ENCODE peak calls at places on chromosomes 7 and 10, in six cellular contexts. T is suprapubic skin, E is OCI-LY7, S is right cardiac atrium, D is endodermal cell, G is colonic mucosa. K is an unnamed sample.

GRCh38 chr10:34746094-34746493 is 69.0 kb downstream of the PARD3 start:
- DNase-seq in D (no peak), G (no peak), S (no peak), T (no peak), E (no peak), K (no peak)

GRCh38 chr10:62610649-62611229 is 193.8 kb upstream of the ADO start:
- DNase-seq in E (peak), S (peak), D (peak), G (peak), T (no peak), K (peak)

GRCh38 chr7:27095050-27095896 is 527 bp downstream of the HOXA1 start:
- DNase-seq in E (peak), G (no peak), D (peak), T (no peak), S (no peak), K (no peak)

GRCh38 chr7:98107313-98107691 is 640 bp downstream of the LMTK2 start:
- DNase-seq in S (no peak), T (no peak), E (peak), D (no peak), G (no peak), K (peak)

GRCh38 chr7:30226593-30227268 is 57.7 kb upstream of the ZNRF2 start:
- DNase-seq in S (no peak), T (no peak), G (peak), D (peak), E (no peak), K (no peak)

GRCh38 chr10:4545077-4545476 is 280.9 kb upstream of the AKR1E2 start:
- DNase-seq in E (no peak), D (no peak), S (no peak), T (no peak), G (no peak), K (no peak)

GRCh38 chr10:85641479-85641967 is 725.1 kb downstream of the GRID1 start:
- DNase-seq in G (no peak), T (no peak), E (no peak), S (no peak), D (peak), K (no peak)

GRCh38 chr7:122303522-122303970 is 1.0 kb downstream of the FEZF1 start:
- DNase-seq in D (no peak), S (no peak), T (no peak), G (no peak), E (no peak), K (no peak)

GRCh38 chr10:86225098-86225782 is 141.4 kb downstream of the GRID1 start:
- DNase-seq in T (no peak), G (no peak), E (no peak), S (no peak), D (no peak), K (no peak)

GRCh38 chr7:136018104-136018503 is 40.9 kb upstream of the MTPN start:
- DNase-seq in T (no peak), S (no peak), E (no peak), G (no peak), D (no peak), K (no peak)

GRCh38 chr10:29486466-29486865 is 148.3 kb downstream of the SVIL start:
- DNase-seq in D (no peak), G (no peak), S (no peak), T (no peak), E (no peak), K (no peak)

GRCh38 chr10:29482591-29483421 is 152.0 kb downstream of the SVIL start:
- DNase-seq in T (no peak), D (peak), G (no peak), S (no peak), E (peak), K (no peak)

GRCh38 chr10:29479081-29479917 is 155.5 kb downstream of the SVIL start:
- DNase-seq in E (peak), T (no peak), D (no peak), S (no peak), G (no peak), K (no peak)

GRCh38 chr10:29480281-29480954 is 154.4 kb downstream of the SVIL start:
- DNase-seq in G (no peak), E (peak), D (no peak), T (no peak), S (no peak), K (no peak)

DNA sequence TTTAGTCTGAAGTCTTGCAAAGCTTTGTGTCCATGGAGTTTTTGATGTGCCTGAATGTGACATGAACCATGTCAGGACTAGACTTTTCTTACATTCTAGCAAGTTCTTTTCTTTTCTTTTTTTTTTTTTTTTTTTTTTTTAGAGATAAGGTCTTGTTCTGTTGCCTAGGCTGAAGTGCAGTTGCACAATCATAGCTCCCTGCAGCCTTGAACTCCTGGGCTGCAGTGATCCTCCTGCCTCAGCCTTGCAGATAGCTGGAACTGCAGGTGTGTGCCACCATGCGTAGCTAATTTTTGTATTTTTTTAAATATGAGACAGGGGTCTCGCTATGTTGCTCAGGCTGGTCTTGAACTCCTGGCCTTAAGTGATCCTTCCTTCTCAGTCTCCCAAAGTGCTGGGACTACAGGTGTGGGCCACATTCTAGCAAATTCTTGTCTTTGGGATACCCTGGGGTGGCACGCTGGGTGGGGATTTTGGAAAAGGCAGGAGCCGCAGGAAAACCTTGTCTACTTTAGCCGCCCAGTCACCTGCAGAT is 152.8 kb downstream of the SVIL start:
- DNase-seq in S (no peak), D (no peak), T (no peak), E (peak), G (no peak), K (no peak)
- H3K27ac ChIP-seq in S (no peak), D (no peak), T (no peak), E (peak), G (no peak), K (no peak)

DNA sequence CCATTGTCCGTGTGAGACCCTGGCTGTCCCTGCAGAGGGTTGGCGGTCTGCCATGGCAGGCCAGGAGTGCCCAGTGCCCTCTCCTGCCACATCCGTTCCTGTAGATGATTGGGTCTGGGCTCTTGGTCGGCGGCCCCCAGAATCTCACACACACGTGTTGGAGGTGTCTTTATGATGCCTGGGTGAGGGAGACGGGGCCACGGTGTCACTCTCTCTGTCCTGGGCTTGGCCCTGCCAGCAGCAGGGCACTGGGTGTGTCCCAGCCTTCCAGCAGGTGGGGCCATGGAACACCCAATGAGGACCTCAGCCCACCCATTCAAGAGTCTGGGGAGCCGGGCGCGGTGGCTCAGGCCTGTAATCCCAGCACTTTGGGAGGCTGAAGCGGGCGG is 30.2 kb downstream of the UNC5B start:
- DNase-seq in G (no peak), E (no peak), D (peak), T (no peak), S (no peak), K (no peak)
- H3K27ac ChIP-seq in G (no peak), E (no peak), D (no peak), T (no peak), S (peak), K (no peak)

GRCh38 chr7:114050571-114050970 is 131.8 kb upstream of the PPP1R3A start:
- DNase-seq in E (no peak), T (no peak), G (no peak), S (no peak), D (no peak), K (no peak)
- H3K27ac ChIP-seq in E (no peak), T (no peak), G (no peak), S (no peak), D (no peak), K (no peak)

GRCh38 chr10:110612629-110613028 is 31.5 kb upstream of the RBM20 start:
- DNase-seq in T (no peak), E (no peak), G (no peak), D (no peak), S (no peak), K (no peak)

GRCh38 chr10:110613996-110614495 is 30.1 kb upstream of the RBM20 start:
- DNase-seq in T (no peak), S (no peak), D (no peak), E (no peak), G (no peak), K (no peak)

GRCh38 chr10:110613341-110613995 is 30.7 kb upstream of the RBM20 start:
- DNase-seq in S (no peak), T (no peak), G (no peak), D (no peak), E (peak), K (no peak)

GRCh38 chr10:110610308-110610774 is 33.8 kb upstream of the RBM20 start:
- DNase-seq in S (no peak), D (peak), E (peak), G (peak), T (no peak), K (peak)

DNA sequence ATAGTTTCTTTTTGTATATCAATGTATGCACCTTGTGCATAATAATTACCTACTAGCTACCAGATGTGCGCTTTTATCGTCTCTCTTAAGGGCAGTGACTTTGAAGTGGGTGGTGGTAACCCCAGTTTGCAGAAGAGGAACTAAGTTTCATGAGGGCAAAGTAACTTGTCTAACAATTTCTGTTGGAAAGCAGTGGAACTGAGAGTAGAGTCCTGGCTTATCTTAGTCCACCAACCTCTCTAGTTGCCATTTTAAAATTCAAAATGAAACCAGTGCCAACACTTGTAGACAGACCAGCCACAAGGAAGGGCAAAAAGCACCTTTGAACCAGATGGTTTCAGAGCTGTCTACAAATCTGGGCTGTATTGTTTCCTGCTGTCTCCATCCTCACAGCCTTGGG is 32.1 kb upstream of the RBM20 start:
- DNase-seq in T (no peak), E (peak), D (no peak), S (no peak), G (no peak), K (no peak)
- H3K27ac ChIP-seq in T (no peak), E (no peak), D (no peak), S (no peak), G (no peak), K (no peak)

GRCh38 chr10:44865289-44865671 is 45.9 kb upstream of the TMEM72 start:
- DNase-seq in T (no peak), G (peak), D (no peak), S (no peak), E (no peak), K (no peak)
- H3K27ac ChIP-seq in T (peak), G (no peak), D (no peak), S (no peak), E (no peak), K (no peak)

DNA sequence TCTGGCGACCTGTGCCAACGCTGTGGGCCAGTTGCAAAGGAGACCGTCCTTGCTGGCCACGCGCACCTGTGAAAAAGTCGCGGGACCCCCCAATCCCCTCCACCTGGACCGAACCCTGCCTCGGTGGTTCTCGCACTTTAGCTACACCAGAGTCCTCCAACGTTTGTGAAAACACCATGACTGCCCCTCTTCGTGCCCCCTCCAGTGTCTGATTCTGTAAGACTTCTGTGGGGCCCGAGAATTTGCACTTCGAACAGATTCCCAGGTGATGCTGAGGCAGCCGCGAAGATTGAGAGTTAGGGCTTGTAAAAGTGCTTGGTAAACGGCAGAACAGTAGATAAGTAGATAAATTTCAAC is 102.4 kb upstream of the SVIL start:
- DNase-seq in T (no peak), G (no peak), E (no peak), D (no peak), S (no peak), K (no peak)
- H3K27ac ChIP-seq in T (peak), G (no peak), E (no peak), D (no peak), S (no peak), K (peak)

DNA sequence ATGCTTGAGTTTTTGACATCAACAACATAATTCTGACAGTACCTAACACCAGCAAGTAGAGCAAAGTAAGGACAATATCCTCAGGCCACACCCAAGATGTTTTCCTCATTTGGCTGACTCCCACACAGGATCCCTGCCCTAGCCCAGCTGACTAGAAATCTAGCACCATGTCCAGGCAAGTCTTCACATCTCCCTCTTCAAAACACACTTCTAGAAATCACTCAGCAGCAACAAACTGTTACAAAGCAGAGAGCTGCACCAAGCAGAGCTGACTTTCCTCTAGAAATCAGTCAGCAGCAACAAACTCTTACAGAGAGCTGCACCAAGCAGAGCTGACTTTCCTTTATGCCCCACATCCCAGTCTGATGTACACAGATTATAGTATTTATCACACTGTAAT is 7.7 kb downstream of the TMEM168 start:
- DNase-seq in S (no peak), D (no peak), T (no peak), G (peak), E (no peak), K (no peak)
- H3K27ac ChIP-seq in S (no peak), D (no peak), T (peak), G (no peak), E (no peak), K (no peak)

GRCh38 chr7:5477723-5478531 is 54.3 kb upstream of the TNRC18 start:
- DNase-seq in G (no peak), S (no peak), T (no peak), E (no peak), D (peak), K (peak)
- H3K27ac ChIP-seq in G (no peak), S (no peak), T (no peak), E (no peak), D (peak), K (no peak)

DNA sequence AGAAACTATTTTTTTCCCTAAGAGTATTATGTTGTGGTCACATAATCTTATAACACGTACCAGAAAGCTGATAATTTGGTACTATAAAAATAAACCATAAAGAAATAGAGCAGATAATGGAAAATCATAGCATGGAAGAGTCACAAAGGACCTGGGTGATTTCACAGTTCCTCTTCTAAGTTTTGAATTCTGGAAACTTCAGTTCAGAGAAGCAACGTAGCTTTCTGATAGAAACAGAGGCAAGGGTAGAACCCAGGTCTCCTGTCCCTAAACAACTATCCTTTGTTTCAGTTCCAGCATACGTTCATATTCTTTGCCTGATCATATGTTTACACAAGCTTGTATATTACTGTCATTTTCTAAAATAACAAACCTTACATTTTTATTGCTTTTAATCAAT is 47.9 kb downstream of the MRC1 start:
- DNase-seq in E (no peak), T (no peak), D (no peak), S (no peak), G (no peak), K (no peak)
- H3K27ac ChIP-seq in E (no peak), T (no peak), D (no peak), S (no peak), G (no peak), K (no peak)

K was measured in endothelial cell of umbilical vein.